ENCODE peak calls at places on chromosome 9, in nine cellular contexts. U, Z, W, V, F, I, Q, X and B are unnamed samples.

GRCh38 chr9:108469654-108470053 is 386.1 kb downstream of the ACTL7B start:
- DNase-seq in U (no peak), Z (peak; percentile 81), W (no peak), V (no peak), F (peak; percentile 83), I (no peak), Q (no peak), X (no peak), B (no peak)

GRCh38 chr9:136655244-136656225 is 7.2 kb upstream of the EGFL7 start:
- DNase-seq in U (no peak), Z (no peak), W (no peak), V (no peak), F (no peak), I (no peak), Q (no peak), X (no peak), B (no peak)

GRCh38 chr9:98792096-98792490 is 4.3 kb downstream of the ANKS6 start:
- DNase-seq in U (no peak), Z (no peak), W (no peak), V (no peak), F (no peak), I (no peak), Q (no peak), X (no peak), B (no peak)

GRCh38 chr9:132587484-132587858 is 5.1 kb downstream of the BARHL1 start:
- DNase-seq in U (no peak), Z (no peak), W (no peak), V (no peak), F (no peak), I (no peak), Q (no peak), X (no peak), B (no peak)

GRCh38 chr9:93625000-93625399 is 48.6 kb downstream of the PHF2 start:
- DNase-seq in U (no peak), Z (peak; percentile 51), W (no peak), V (no peak), F (no peak), I (no peak), Q (no peak), X (no peak), B (no peak)

GRCh38 chr9:19689324-19690087 is 99.3 kb downstream of the SLC24A2 start:
- DNase-seq in U (no peak), Z (peak; percentile 8), W (no peak), V (no peak), F (no peak), I (no peak), Q (no peak), X (no peak), B (no peak)

GRCh38 chr9:89116064-89116817 is 62.4 kb downstream of the SHC3 start:
- DNase-seq in U (no peak), Z (peak; percentile 82), W (no peak), V (no peak), F (no peak), I (no peak), Q (no peak), X (no peak), B (no peak)

GRCh38 chr9:117184173-117184572 is 230.7 kb downstream of the ASTN2 start:
- DNase-seq in U (no peak), Z (no peak), W (no peak), V (peak; percentile 71), F (no peak), I (no peak), Q (no peak), X (no peak), B (no peak)

GRCh38 chr9:77177894-77178794 is 810 bp downstream of the VPS13A start:
- DNase-seq in U (no peak), Z (peak; percentile 65), W (peak; percentile 52), V (peak; percentile 61), F (peak; percentile 10), I (peak; percentile 66), Q (peak; percentile 67), X (peak; percentile 70), B (peak; percentile 51)

GRCh38 chr9:131732636-131733340 is 7.1 kb downstream of the RAPGEF1 start:
- DNase-seq in U (no peak), Z (no peak), W (no peak), V (no peak), F (no peak), I (no peak), Q (peak; percentile 47), X (peak; percentile 92), B (no peak)

GRCh38 chr9:37916471-37917314 is 12.8 kb upstream of the SLC25A51 start:
- DNase-seq in U (no peak), Z (no peak), W (no peak), V (no peak), F (no peak), I (no peak), Q (no peak), X (no peak), B (no peak)

DNA sequence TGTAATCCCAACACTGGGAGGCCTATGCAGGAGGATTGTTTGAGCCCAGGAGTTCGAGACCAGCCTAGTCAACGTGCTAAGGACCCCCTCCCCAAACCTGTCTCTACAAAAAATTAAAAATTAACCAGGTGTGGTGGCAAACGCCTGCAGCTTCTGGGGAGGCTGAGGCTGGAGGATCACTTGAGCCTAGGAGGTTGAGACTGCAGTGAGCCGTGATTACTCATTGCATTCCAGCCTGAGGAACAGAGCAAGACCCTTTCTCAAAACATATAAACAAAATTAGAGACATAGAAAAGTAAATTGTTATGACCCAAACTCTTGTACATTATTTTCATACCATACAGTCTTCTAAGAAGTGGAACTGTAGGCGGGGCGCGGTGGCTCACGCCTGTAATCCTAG is 1.1 kb downstream of the GPR107 start:
- DNase-seq in U (no peak), Z (no peak), W (no peak), V (no peak), F (no peak), I (no peak), Q (no peak), X (no peak), B (no peak)
- H3K4me3 ChIP-seq in U (peak overlapping the region; percentile 76), Z (peak overlapping the region; percentile 97), W (peak overlapping the region; percentile 80), V (peak overlapping the region; percentile 94), F (peak overlapping the region; percentile 95), I (peak overlapping the region; percentile 91), Q (peak overlapping the region; percentile 98), X (peak overlapping the region; percentile 92), B (peak overlapping the region; percentile 90)

DNA sequence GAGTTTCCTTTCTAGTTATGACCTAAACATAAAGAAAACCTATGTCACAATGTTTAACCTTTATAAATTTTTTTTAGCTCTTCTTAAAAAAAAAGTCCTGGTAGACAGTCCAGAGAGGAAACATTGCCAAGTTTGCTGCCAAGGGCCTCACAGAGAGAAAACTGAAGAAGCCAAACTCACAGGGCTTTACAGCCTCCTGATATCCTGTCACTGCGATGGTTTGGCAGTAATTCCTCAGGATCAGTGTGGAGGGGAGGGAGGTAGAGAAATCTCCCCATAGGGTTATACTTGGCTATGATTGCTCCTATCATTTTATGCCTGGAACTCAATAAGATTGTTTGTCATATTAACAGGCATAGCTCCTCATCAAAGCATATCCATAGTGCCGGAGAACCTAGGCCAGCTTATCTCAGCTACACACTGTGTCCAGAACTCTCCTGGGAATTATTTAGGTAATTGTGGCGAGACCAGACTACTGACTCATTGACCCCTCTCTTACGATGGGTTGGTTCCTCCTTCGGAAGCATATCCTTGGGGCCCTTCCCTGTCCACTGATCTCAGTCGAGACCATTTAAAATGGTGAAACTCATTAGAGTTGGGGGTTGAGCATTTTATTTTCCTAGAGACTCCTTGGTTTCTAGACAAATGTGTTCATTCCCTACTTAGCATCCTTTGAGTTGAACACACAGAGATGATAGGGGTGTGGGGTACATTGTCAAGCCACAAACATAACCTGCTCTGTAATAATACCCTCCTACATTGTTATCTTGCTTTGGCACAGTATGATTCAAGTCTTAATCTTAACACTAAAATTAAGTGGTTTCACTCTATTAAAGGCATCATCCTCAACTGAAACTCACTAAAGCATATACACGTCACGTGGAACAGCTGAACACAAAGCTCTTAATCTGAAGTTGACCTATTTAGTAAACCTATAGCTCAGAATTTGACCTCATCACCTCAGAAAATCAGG is 53.4 kb upstream of the TMC1 start:
- DNase-seq in U (no peak), Z (no peak), W (no peak), V (no peak), F (no peak), I (no peak), Q (no peak), X (no peak), B (no peak)
- TF ChIP-seq EZH2phosphoT487 in U (no peak), Z (no peak), W (no peak), V (no peak), F (no peak), I (no peak), Q (no peak), X (no peak), B (no peak)

GRCh38 chr9:109974918-109975276 is 194.9 kb downstream of the PALM2AKAP2 start:
- DNase-seq in U (no peak), Z (no peak), W (no peak), V (no peak), F (no peak), I (no peak), Q (no peak), X (no peak), B (no peak)
- H3K4me1 ChIP-seq in U (no peaks in the 10 kb centered on the region), Z (peaks cover 23% of the 10 kb centered on the region), W (no peaks in the 10 kb centered on the region), V (no peaks in the 10 kb centered on the region), F (no peaks in the 10 kb centered on the region), I (no peaks in the 10 kb centered on the region), Q (no peaks in the 10 kb centered on the region), X (peaks cover 84% of the 10 kb centered on the region), B (peaks cover 38% of the 10 kb centered on the region)

GRCh38 chr9:129383415-129384088 is 205.5 kb upstream of the IER5L start:
- DNase-seq in U (no peak), Z (peak; percentile 85), W (peak; percentile 71), V (no peak), F (peak; percentile 59), I (peak; percentile 88), Q (peak; percentile 66), X (peak; percentile 83), B (peak; percentile 73)

GRCh38 chr9:129380961-129381401 is 202.9 kb upstream of the IER5L start:
- DNase-seq in U (no peak), Z (no peak), W (no peak), V (no peak), F (no peak), I (no peak), Q (peak; percentile 81), X (no peak), B (no peak)

GRCh38 chr9:129383005-129383414 is 204.9 kb upstream of the IER5L start:
- DNase-seq in U (peak; percentile 39), Z (peak; percentile 42), W (no peak), V (peak; percentile 70), F (peak; percentile 79), I (peak; percentile 81), Q (peak; percentile 58), X (no peak), B (no peak)

GRCh38 chr9:129381481-129381957 is 203.5 kb upstream of the IER5L start:
- DNase-seq in U (no peak), Z (no peak), W (no peak), V (peak; percentile 29), F (no peak), I (no peak), Q (no peak), X (no peak), B (no peak)

DNA sequence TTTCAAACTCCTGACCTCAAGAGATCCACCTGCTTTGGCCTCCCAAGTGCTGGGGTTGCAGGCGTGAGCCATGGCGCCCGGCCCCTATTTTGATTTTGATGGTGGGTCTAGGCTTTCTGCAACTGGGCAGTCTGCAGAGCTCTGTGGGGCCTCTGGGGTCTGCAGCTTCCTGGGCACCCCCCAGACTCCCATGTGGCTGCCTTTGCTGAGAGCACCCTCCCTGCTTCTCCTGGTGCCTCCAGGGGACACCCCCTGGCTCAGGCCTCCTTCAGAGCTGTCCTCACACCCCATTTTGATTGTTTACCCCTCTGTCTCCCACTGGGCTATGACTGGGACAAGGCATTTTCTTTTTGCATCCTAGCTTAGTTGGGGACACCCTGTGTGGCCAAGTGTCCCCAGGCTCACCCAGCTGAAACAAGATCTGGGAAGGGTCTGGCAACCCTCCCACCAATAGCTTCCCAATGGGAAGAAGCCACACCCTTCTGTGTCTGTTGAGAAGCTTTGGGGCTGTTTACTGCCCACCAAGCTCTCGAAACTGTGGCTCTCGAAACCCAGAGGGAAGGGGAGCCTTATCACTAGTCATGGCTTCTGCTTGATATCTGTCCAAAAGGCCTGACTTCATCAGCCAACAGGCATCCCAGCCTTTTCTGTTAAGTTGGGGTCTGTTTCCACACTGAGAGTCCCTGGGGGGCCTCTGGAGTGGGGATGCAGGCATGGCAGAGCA is 204.4 kb upstream of the IER5L start:
- DNase-seq in U (no peak), Z (no peak), W (no peak), V (peak; percentile 40), F (no peak), I (no peak), Q (no peak), X (no peak), B (no peak)
- H3K4me3 ChIP-seq in U (no peak overlapping the region), Z (peak overlapping the region; percentile 67), W (no peak overlapping the region), V (no peak overlapping the region), F (peak overlapping the region; percentile 73), I (no peak overlapping the region), Q (peak overlapping the region; percentile 71), X (no peak overlapping the region), B (no peak overlapping the region)